ENCODE peak calls at places on chromosomes 13 and 19, in eight cellular contexts. M is stimulated activated CD4-positive, alpha-beta T cell treated with anti-CD3 and anti-CD28 coated beads, Interleukin-1b, Interleukin-23, amount 100 ng/mL, for 24 hours; A is Jurkat, Clone E6-1; L is left cardiac atrium; O is cardiac muscle cell; S is T follicular helper cell; T is activated CD4-positive, CD25-positive, alpha-beta regulatory T cell treated with anti-CD3 and anti-CD28 coated beads, Interleukin-2, amount 50 U/mL, for 72 hours; J is effector memory CD8-positive, alpha-beta T cell. N is an unnamed sample.

GRCh38 chr13:38386421-38386820 is 36.8 kb downstream of the UFM1 start:
- DNase-seq in T (no peak), A (no peak), S (no peak), L (no peak), O (no peak), M (no peak), J (no peak), N (no peak)

GRCh38 chr19:2385053-2385721 is 25.1 kb downstream of the TMPRSS9 start:
- DNase-seq in J (no peak), A (no peak), T (no peak), O (peak), S (peak), M (no peak), L (no peak), N (peak)

GRCh38 chr19:343451-343931 is 1.1 kb downstream of the MIER2 start:
- DNase-seq in T (no peak), M (no peak), J (no peak), A (no peak), O (no peak), L (no peak), S (no peak), N (no peak)

GRCh38 chr19:12113121-12113520 is 27.0 kb downstream of the ZNF20 start:
- DNase-seq in S (no peak), M (no peak), O (no peak), T (no peak), A (no peak), L (no peak), J (no peak), N (no peak)

GRCh38 chr19:2339644-2340310 is 11.3 kb downstream of the SPPL2B start:
- DNase-seq in T (no peak), A (no peak), M (no peak), L (no peak), S (no peak), O (no peak), J (no peak), N (no peak)

GRCh38 chr13:28728642-28729041 is 9.9 kb upstream of the SLC46A3 start:
- DNase-seq in S (no peak), M (no peak), L (no peak), A (no peak), O (peak), T (no peak), J (no peak), N (no peak)

GRCh38 chr19:43526884-43527859 is at the start of gene ETHE1:
- DNase-seq in M (peak), L (peak), A (no peak), J (peak), S (peak), T (peak), O (peak), N (no peak)

GRCh38 chr13:110380359-110381028 is 73.4 kb downstream of the COL4A2 start:
- DNase-seq in J (no peak), O (no peak), A (no peak), M (no peak), T (no peak), S (no peak), L (no peak), N (no peak)

GRCh38 chr19:39641773-39642172 is 13.9 kb upstream of the LGALS16 start:
- DNase-seq in J (no peak), L (no peak), T (no peak), A (no peak), S (no peak), O (no peak), M (no peak), N (no peak)

GRCh38 chr13:110797230-110797877 is 83.9 kb downstream of the ING1 start:
- DNase-seq in J (no peak), T (no peak), M (no peak), O (no peak), S (no peak), L (no peak), A (no peak), N (no peak)

GRCh38 chr13:83753912-83754624 is 128.2 kb downstream of the SLITRK1 start:
- DNase-seq in J (no peak), M (no peak), O (no peak), T (no peak), A (no peak), L (no peak), S (no peak), N (no peak)

GRCh38 chr19:35717665-35718344 is at the start of gene KMT2B:
- DNase-seq in L (no peak), M (no peak), T (no peak), O (peak), J (no peak), S (no peak), A (no peak), N (no peak)

GRCh38 chr13:111909971-111910671 is 156.8 kb upstream of the SOX1 start:
- DNase-seq in J (no peak), S (no peak), A (no peak), L (no peak), T (no peak), O (no peak), M (no peak), N (no peak)

GRCh38 chr13:113971471-113972231 is 2.2 kb downstream of the C13orf46 start:
- DNase-seq in O (no peak), A (no peak), S (no peak), M (no peak), T (no peak), L (peak), J (no peak), N (no peak)

GRCh38 chr19:3968556-3969434 is 2.1 kb downstream of the DAPK3 start:
- DNase-seq in S (no peak), L (peak), A (peak), M (no peak), T (no peak), J (no peak), O (peak), N (peak)

GRCh38 chr13:97211357-97211756 is 10.8 kb upstream of the MBNL2 start:
- DNase-seq in T (no peak), S (no peak), O (no peak), L (no peak), M (no peak), J (no peak), A (no peak), N (no peak)

GRCh38 chr19:16671652-16672274 is 10.8 kb downstream of the TMEM38A start:
- DNase-seq in L (no peak), M (no peak), O (peak), A (no peak), S (no peak), J (no peak), T (no peak), N (no peak)

GRCh38 chr13:21326155-21327030 is 132.7 kb downstream of the ZDHHC20 start:
- DNase-seq in A (no peak), T (peak), S (no peak), J (no peak), O (peak), M (no peak), L (peak), N (no peak)

GRCh38 chr13:31499274-31499673 is 240.1 kb upstream of the RXFP2 start:
- DNase-seq in A (no peak), T (no peak), S (no peak), O (no peak), J (no peak), L (no peak), M (no peak), N (no peak)

GRCh38 chr13:91347996-91348905 is 764 bp downstream of the MIR17HG start:
- DNase-seq in A (no peak), O (peak), T (peak), L (peak), M (peak), J (peak), S (peak), N (no peak)

GRCh38 chr19:28871099-28871725 is 341.7 kb downstream of the UQCRFS1 start:
- DNase-seq in T (no peak), J (no peak), S (no peak), A (no peak), O (no peak), M (no peak), L (no peak), N (no peak)

GRCh38 chr13:48492123-48493075 is 40.5 kb downstream of the RCBTB2 start:
- DNase-seq in M (peak), O (peak), L (peak), A (peak), J (peak), T (peak), S (peak), N (no peak)

GRCh38 chr19:3073931-3074595 is 11.8 kb upstream of the TLE5 start:
- DNase-seq in T (no peak), L (peak), S (no peak), A (no peak), O (no peak), J (no peak), M (no peak), N (no peak)

GRCh38 chr19:45569619-45570421 is 14.8 kb downstream of the OPA3 start:
- DNase-seq in O (peak), J (peak), S (peak), A (no peak), L (peak), T (peak), M (peak), N (no peak)